ENCODE peak calls at places on chromosomes 6 and 20, in eight cellular contexts. C, O, Y, Q, D, X, L and W are unnamed samples.

GRCh38 chr6:36577298-36577697 is 16.9 kb upstream of the SRSF3 start:
- DNase-seq in X (no peak), L (no peak), C (peak; percentile 97), D (no peak), O (peak; percentile 85), Y (no peak), Q (peak; percentile 40), W (peak; percentile 93)

GRCh38 chr20:35443003-35443402 is 5.0 kb upstream of the GDF5 start:
- DNase-seq in D (no peak), C (peak; percentile 87), X (no peak), L (peak; percentile 57), O (peak; percentile 59), Q (no peak), Y (no peak), W (peak; percentile 21)

GRCh38 chr6:50842446-50842845 is 23.8 kb downstream of the TFAP2B start:
- DNase-seq in L (no peak), C (no peak), Y (no peak), D (no peak), Q (no peak), X (no peak), O (no peak), W (no peak)

GRCh38 chr6:113383701-113384100 is 473.4 kb upstream of the MARCKS start:
- DNase-seq in C (peak; percentile 58), X (no peak), Q (no peak), D (no peak), O (no peak), Y (no peak), L (no peak), W (no peak)

GRCh38 chr20:34709044-34709835 is 5.1 kb downstream of the TP53INP2 start:
- DNase-seq in L (peak; percentile 92), Q (peak; percentile 86), C (peak; percentile 77), X (peak; percentile 89), D (peak; percentile 86), O (no peak), Y (peak; percentile 91), W (no peak)

GRCh38 chr20:35870541-35871307 is 83.6 kb downstream of the SCAND1 start:
- DNase-seq in L (no peak), D (no peak), C (peak; percentile 63), X (no peak), Y (no peak), O (no peak), Q (no peak), W (peak; percentile 75)

GRCh38 chr6:43706788-43707187 is 19.2 kb upstream of the MRPS18A start:
- DNase-seq in D (no peak), C (peak; percentile 65), Y (no peak), Q (no peak), X (no peak), L (no peak), O (no peak), W (no peak)

GRCh38 chr20:63317601-63318291 is 24.8 kb downstream of the COL20A1 start:
- DNase-seq in Q (no peak), C (no peak), D (no peak), L (no peak), Y (no peak), O (no peak), X (no peak), W (no peak)

GRCh38 chr6:1993049-1993448 is 252.4 kb downstream of the GMDS start:
- DNase-seq in X (no peak), Y (no peak), C (peak; percentile 53), Q (no peak), O (no peak), D (no peak), L (no peak), W (no peak)

GRCh38 chr6:34555328-34555727 is 801 bp downstream of the SPDEF start:
- DNase-seq in Q (no peak), C (no peak), Y (no peak), D (no peak), L (no peak), O (no peak), X (no peak), W (no peak)
- TF ChIP-seq CTCF in Q (no peak), C (no peak), Y (no peak), D (no peak), L (no peak), O (no peak), X (no peak), W (no peak)

GRCh38 chr6:145137425-145137824 is 597.9 kb downstream of the EPM2A start:
- DNase-seq in X (no peak), C (peak; percentile 27), O (no peak), Y (no peak), D (no peak), Q (no peak), L (no peak), W (peak; percentile 23)
- TF ChIP-seq CTCF in X (no peak), C (peak; percentile 10), O (no peak), Y (peak; percentile 14), D (peak; percentile 34), Q (no peak), L (peak; percentile 46), W (peak; percentile 60)

GRCh38 chr6:120147218-120147871 is 797.8 kb upstream of the MAN1A1 start:
- DNase-seq in D (no peak), C (no peak), X (no peak), L (no peak), O (no peak), Q (no peak), Y (no peak), W (peak; percentile 10)
- TF ChIP-seq CTCF in D (no peak), C (no peak), X (no peak), L (peak; percentile 28), O (no peak), Q (no peak), Y (peak; percentile 25), W (peak; percentile 29)

GRCh38 chr6:167963589-167964057 is 33.8 kb upstream of the KIF25 start:
- DNase-seq in X (no peak), D (no peak), L (no peak), O (no peak), C (no peak), Q (no peak), Y (no peak), W (no peak)
- TF ChIP-seq CTCF in X (no peak), D (no peak), L (no peak), O (no peak), C (no peak), Q (no peak), Y (no peak), W (no peak)

GRCh38 chr6:159595173-159595572 is 97.9 kb downstream of the SOD2 start:
- DNase-seq in X (no peak), D (no peak), O (no peak), Y (no peak), C (peak; percentile 59), Q (no peak), L (no peak), W (no peak)

GRCh38 chr6:159590794-159591193 is 102.2 kb downstream of the SOD2 start:
- DNase-seq in X (no peak), D (no peak), C (no peak), Q (no peak), O (no peak), Y (no peak), L (no peak), W (no peak)

GRCh38 chr6:159594106-159594749 is 98.8 kb downstream of the SOD2 start:
- DNase-seq in D (no peak), Y (no peak), X (no peak), O (no peak), C (peak; percentile 80), Q (no peak), L (no peak), W (peak; percentile 13)

DNA sequence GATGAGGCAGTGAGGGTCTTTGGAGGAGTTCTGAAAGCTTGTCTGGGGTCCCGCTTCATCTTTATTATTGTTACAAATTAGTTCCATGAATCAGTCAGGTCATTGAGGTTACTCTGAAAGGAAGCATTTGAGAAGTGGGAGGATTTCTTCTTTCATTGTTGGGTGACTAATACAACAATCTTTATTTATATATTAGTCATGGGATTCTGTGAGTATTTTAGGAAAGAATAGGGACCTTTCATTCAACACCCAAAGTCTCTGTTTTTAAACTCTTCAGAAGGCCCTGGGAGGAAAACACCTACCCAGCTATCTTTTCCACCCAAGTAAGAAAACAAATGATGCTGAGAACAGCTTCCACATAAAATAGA is 98.3 kb downstream of the SOD2 start:
- DNase-seq in C (peak; percentile 86), X (no peak), L (no peak), D (no peak), Q (no peak), O (no peak), Y (no peak), W (peak; percentile 52)
- TF ChIP-seq CTCF in C (no peak), X (no peak), L (no peak), D (no peak), Q (no peak), O (no peak), Y (no peak), W (no peak)

GRCh38 chr6:108116781-108117426 is 42.4 kb upstream of the OSTM1 start:
- DNase-seq in C (no peak), L (peak; percentile 57), D (no peak), O (no peak), Y (no peak), X (no peak), Q (no peak), W (no peak)

GRCh38 chr6:108114861-108115597 is 40.5 kb upstream of the OSTM1 start:
- DNase-seq in Q (no peak), X (peak; percentile 31), O (no peak), D (peak; percentile 68), Y (peak; percentile 53), L (peak; percentile 80), C (peak; percentile 82), W (no peak)

GRCh38 chr6:108116424-108116780 is 41.9 kb upstream of the OSTM1 start:
- DNase-seq in L (no peak), Y (no peak), Q (no peak), X (no peak), O (no peak), C (no peak), D (no peak), W (no peak)

GRCh38 chr6:108113557-108114519 is 39.3 kb upstream of the OSTM1 start:
- DNase-seq in L (peak; percentile 78), Q (peak; percentile 60), Y (peak; percentile 24), O (no peak), C (peak; percentile 35), D (no peak), X (no peak), W (peak; percentile 44)

DNA sequence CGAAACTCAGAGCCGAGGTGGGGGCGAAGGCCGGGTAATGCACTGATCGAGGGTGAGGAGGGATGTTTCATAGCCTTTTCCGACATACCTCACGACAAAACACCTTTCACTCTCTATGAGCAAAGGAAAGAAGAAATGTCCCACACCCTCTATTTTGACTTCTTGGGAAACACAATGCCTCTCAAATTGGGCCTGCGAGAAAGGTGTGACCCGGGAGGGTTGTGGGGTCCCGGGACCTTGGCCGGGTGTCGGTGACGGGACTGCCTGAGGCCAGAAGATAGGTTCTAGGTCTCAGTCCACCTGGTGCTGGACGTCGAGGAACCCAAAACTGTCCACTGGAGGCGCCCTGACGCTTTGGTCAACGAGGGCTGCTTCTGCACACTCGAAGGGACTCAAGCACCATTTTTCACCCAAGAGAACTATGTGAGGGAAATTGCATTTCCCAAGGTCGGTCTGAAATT is 41.1 kb upstream of the OSTM1 start:
- DNase-seq in Y (peak; percentile 26), O (no peak), D (peak; percentile 29), C (peak; percentile 29), L (peak; percentile 77), Q (peak; percentile 46), X (peak; percentile 62), W (peak; percentile 32)
- TF ChIP-seq CTCF in Y (peak; percentile 45), O (peak; percentile 40), D (peak; percentile 33), C (peak; percentile 16), L (peak; percentile 65), Q (peak; percentile 67), X (peak; percentile 34), W (peak; percentile 52)